ENCODE peak calls at places on chromosomes 3 and 15, in five cellular contexts. One of them, this sample, is unnamed. For H3K4me1, the result is how much of the 10 kb centered on the place peaks cover.

GRCh38 chr3:2218826-2219225 is 120.2 kb downstream of the CNTN4 start:
- DNase-seq in psoas muscle: no peak
- DNase-seq in PC-3: no peak
- DNase-seq in tibial artery: no peak
- DNase-seq in PC-9: no peak
- DNase-seq in this sample: no peak

GRCh38 chr3:197750396-197750831 is 731 bp downstream of the FYTTD1 start:
- DNase-seq in PC-3: peak
- DNase-seq in psoas muscle: peak
- DNase-seq in tibial artery: peak
- DNase-seq in PC-9: peak
- DNase-seq in this sample: peak

GRCh38 chr15:92907880-92908279 is 7.8 kb downstream of the CHD2 start:
- DNase-seq in psoas muscle: peak
- DNase-seq in PC-9: no peak
- DNase-seq in tibial artery: no peak
- DNase-seq in PC-3: peak
- DNase-seq in this sample: peak

GRCh38 chr15:66703540-66703941 is 1.5 kb downstream of the SMAD6 start:
- DNase-seq in psoas muscle: peak
- DNase-seq in PC-3: peak
- DNase-seq in tibial artery: no peak
- DNase-seq in PC-9: peak
- DNase-seq in this sample: no peak

GRCh38 chr15:68401496-68402431 is 30.2 kb downstream of the ITGA11 start:
- DNase-seq in psoas muscle: no peak
- DNase-seq in tibial artery: peak
- DNase-seq in PC-3: no peak
- DNase-seq in PC-9: no peak
- DNase-seq in this sample: peak

GRCh38 chr3:14598143-14598569 is 53.4 kb upstream of the CCDC174 start:
- DNase-seq in PC-9: no peak
- DNase-seq in PC-3: peak
- DNase-seq in tibial artery: peak
- DNase-seq in psoas muscle: no peak
- DNase-seq in this sample: no peak

GRCh38 chr3:144282313-144282712 is 310.7 kb downstream of the DIPK2A start:
- DNase-seq in tibial artery: no peak
- DNase-seq in PC-3: no peak
- DNase-seq in psoas muscle: no peak
- DNase-seq in PC-9: no peak
- DNase-seq in this sample: no peak

GRCh38 chr15:101497484-101498034 is 8.1 kb upstream of the PCSK6 start:
- DNase-seq in tibial artery: no peak
- DNase-seq in PC-9: no peak
- DNase-seq in PC-3: no peak
- DNase-seq in psoas muscle: no peak
- DNase-seq in this sample: no peak

GRCh38 chr15:94229591-94230365 is 1.6 kb upstream of the MCTP2 start:
- DNase-seq in tibial artery: no peak
- DNase-seq in psoas muscle: no peak
- DNase-seq in PC-9: no peak
- DNase-seq in PC-3: peak
- DNase-seq in this sample: no peak

GRCh38 chr15:75648156-75649000 is 666 bp downstream of the SNX33 start:
- DNase-seq in PC-9: peak
- DNase-seq in tibial artery: no peak
- DNase-seq in PC-3: no peak
- DNase-seq in psoas muscle: peak
- DNase-seq in this sample: no peak

GRCh38 chr3:65334045-65334665 is 646.4 kb upstream of the ADAMTS9 start:
- DNase-seq in PC-3: peak
- DNase-seq in tibial artery: no peak
- DNase-seq in PC-9: no peak
- DNase-seq in psoas muscle: no peak
- DNase-seq in this sample: no peak

GRCh38 chr3:171829841-171830559 is 13.1 kb upstream of the TMEM212 start:
- DNase-seq in PC-9: peak
- DNase-seq in psoas muscle: peak
- DNase-seq in tibial artery: peak
- DNase-seq in PC-3: peak
- DNase-seq in this sample: peak

GRCh38 chr3:58073315-58074125 is 65.3 kb downstream of the FLNB start:
- DNase-seq in psoas muscle: no peak
- DNase-seq in PC-3: no peak
- DNase-seq in tibial artery: no peak
- DNase-seq in PC-9: no peak
- DNase-seq in this sample: no peak

GRCh38 chr15:92473784-92474183 is 80.1 kb downstream of the ST8SIA2 start:
- DNase-seq in tibial artery: no peak
- DNase-seq in PC-9: no peak
- DNase-seq in PC-3: no peak
- DNase-seq in psoas muscle: no peak
- DNase-seq in this sample: peak

GRCh38 chr3:149152420-149152819 is 23.0 kb downstream of the HPS3 start:
- DNase-seq in psoas muscle: no peak
- DNase-seq in tibial artery: no peak
- DNase-seq in PC-9: no peak
- DNase-seq in PC-3: no peak
- DNase-seq in this sample: no peak

GRCh38 chr15:93932164-93932776 is 299.1 kb upstream of the MCTP2 start:
- DNase-seq in PC-9: no peak
- DNase-seq in psoas muscle: no peak
- DNase-seq in tibial artery: no peak
- DNase-seq in PC-3: no peak
- DNase-seq in this sample: no peak

GRCh38 chr15:71788646-71789579 is 21.4 kb upstream of the NR2E3 start:
- DNase-seq in PC-3: no peak
- DNase-seq in psoas muscle: no peak
- DNase-seq in PC-9: no peak
- DNase-seq in tibial artery: peak
- DNase-seq in this sample: no peak

GRCh38 chr3:187913617-187914033 is 168.4 kb upstream of the BCL6 start:
- DNase-seq in PC-9: peak
- DNase-seq in psoas muscle: no peak
- DNase-seq in PC-3: peak
- DNase-seq in tibial artery: no peak
- DNase-seq in this sample: peak

GRCh38 chr15:44535509-44536297 is 1.2 kb upstream of the EIF3J start:
- DNase-seq in PC-3: peak
- DNase-seq in psoas muscle: no peak
- DNase-seq in PC-9: peak
- DNase-seq in tibial artery: no peak
- DNase-seq in this sample: no peak

GRCh38 chr3:144362126-144362525 is 390.5 kb downstream of the DIPK2A start:
- DNase-seq in tibial artery: no peak
- DNase-seq in psoas muscle: no peak
- DNase-seq in PC-9: peak
- DNase-seq in PC-3: peak
- DNase-seq in this sample: no peak

GRCh38 chr3:20225769-20226168 is 39.8 kb upstream of the SGO1 start:
- DNase-seq in psoas muscle: no peak
- DNase-seq in PC-9: peak
- DNase-seq in PC-3: peak
- DNase-seq in tibial artery: no peak
- DNase-seq in this sample: no peak

GRCh38 chr3:69197922-69198540 is 75.6 kb upstream of the LMOD3 start:
- DNase-seq in PC-3: no peak
- DNase-seq in tibial artery: no peak
- DNase-seq in psoas muscle: no peak
- DNase-seq in PC-9: no peak
- DNase-seq in this sample: no peak

GRCh38 chr3:94365006-94365405 is 302.1 kb downstream of the NSUN3 start:
- DNase-seq in PC-3: no peak
- DNase-seq in PC-9: no peak
- DNase-seq in tibial artery: no peak
- DNase-seq in psoas muscle: no peak
- DNase-seq in this sample: no peak

GRCh38 chr3:148439254-148439822 is 258.4 kb upstream of the AGTR1 start:
- DNase-seq in PC-9: no peak
- DNase-seq in psoas muscle: no peak
- DNase-seq in tibial artery: no peak
- DNase-seq in PC-3: no peak
- DNase-seq in this sample: no peak

GRCh38 chr3:86973440-86973839 is 17.5 kb downstream of the VGLL3 start:
- DNase-seq in PC-9: no peak
- DNase-seq in tibial artery: no peak
- DNase-seq in psoas muscle: no peak
- DNase-seq in PC-3: peak
- DNase-seq in this sample: peak

GRCh38 chr3:73513260-73513659 is 111.5 kb downstream of the PDZRN3 start:
- DNase-seq in PC-9: no peak
- DNase-seq in tibial artery: no peak
- DNase-seq in psoas muscle: no peak
- DNase-seq in PC-3: no peak
- DNase-seq in this sample: no peak

DNA sequence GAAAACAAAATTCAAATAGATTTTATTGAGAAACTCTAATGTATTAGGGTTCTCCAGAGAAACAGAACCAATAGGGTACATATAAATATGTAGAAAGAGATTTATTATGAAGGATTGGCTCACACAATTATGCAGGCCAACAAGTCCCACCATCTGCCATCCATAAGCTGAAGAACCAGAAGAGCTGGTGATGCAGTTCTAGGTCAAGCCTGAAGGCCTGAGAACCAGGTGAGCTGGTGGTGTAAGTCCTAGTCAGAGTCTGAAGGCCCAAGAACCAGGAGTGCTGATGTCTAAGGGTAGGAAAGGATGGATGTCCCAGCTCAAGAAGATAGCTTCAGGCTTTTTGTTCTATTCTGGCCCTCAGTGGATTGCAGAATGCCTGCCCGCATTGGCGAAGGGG is 2.6 kb upstream of the NFKBIZ start:
- DNase-seq in psoas muscle: no peak
- DNase-seq in PC-3: no peak
- DNase-seq in tibial artery: no peak
- DNase-seq in PC-9: no peak
- DNase-seq in this sample: no peak
- H3K4me1 ChIP-seq in psoas muscle: under half
- H3K4me1 ChIP-seq in PC-3: under half
- H3K4me1 ChIP-seq in tibial artery: under half
- H3K4me1 ChIP-seq in PC-9: under half
- H3K4me1 ChIP-seq in this sample: half or more

DNA sequence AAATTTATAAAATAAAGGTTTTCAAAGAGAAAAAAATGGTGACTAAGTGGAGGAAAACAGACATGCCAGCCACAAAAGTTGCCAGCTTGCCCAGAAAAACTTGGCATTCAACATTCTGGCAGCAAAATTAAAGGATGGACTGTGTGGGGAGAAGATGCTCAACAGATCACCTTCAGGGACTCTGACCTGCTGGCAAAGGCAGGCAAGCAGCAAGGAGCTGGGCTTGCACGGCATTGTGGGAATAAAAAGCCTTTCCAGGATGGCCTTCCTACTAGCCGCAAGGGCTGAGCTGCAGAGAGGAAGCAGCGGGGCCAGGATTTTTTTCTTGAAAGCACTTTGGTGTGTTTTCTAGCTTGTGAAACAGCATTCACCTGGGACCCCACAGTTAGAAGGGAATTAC is 101.9 kb upstream of the CACNA2D3 start:
- DNase-seq in psoas muscle: no peak
- DNase-seq in PC-9: no peak
- DNase-seq in tibial artery: no peak
- DNase-seq in PC-3: no peak
- DNase-seq in this sample: no peak
- H3K4me3 ChIP-seq in psoas muscle: no peak
- H3K4me3 ChIP-seq in PC-9: no peak
- H3K4me3 ChIP-seq in tibial artery: no peak
- H3K4me3 ChIP-seq in PC-3: no peak
- H3K4me3 ChIP-seq in this sample: no peak

GRCh38 chr3:49930241-49930690 is 655 bp upstream of the MON1A start:
- DNase-seq in PC-3: no peak
- DNase-seq in PC-9: no peak
- DNase-seq in tibial artery: no peak
- DNase-seq in psoas muscle: no peak
- DNase-seq in this sample: no peak
- H3K27ac ChIP-seq in PC-3: peak
- H3K27ac ChIP-seq in PC-9: peak
- H3K27ac ChIP-seq in tibial artery: peak
- H3K27ac ChIP-seq in psoas muscle: peak
- H3K27ac ChIP-seq in this sample: peak

GRCh38 chr15:31336943-31337295 is 10.3 kb downstream of the KLF13 start:
- DNase-seq in PC-9: no peak
- DNase-seq in tibial artery: no peak
- DNase-seq in psoas muscle: no peak
- DNase-seq in PC-3: no peak
- DNase-seq in this sample: no peak
- H3K4me1 ChIP-seq in PC-9: under half
- H3K4me1 ChIP-seq in tibial artery: under half
- H3K4me1 ChIP-seq in psoas muscle: half or more
- H3K4me1 ChIP-seq in PC-3: under half
- H3K4me1 ChIP-seq in this sample: under half

GRCh38 chr15:28885289-28885629 is 515 bp upstream of the APBA2 start:
- DNase-seq in psoas muscle: no peak
- DNase-seq in tibial artery: no peak
- DNase-seq in PC-9: no peak
- DNase-seq in PC-3: no peak
- DNase-seq in this sample: no peak
- H3K4me3 ChIP-seq in psoas muscle: peak
- H3K4me3 ChIP-seq in tibial artery: peak
- H3K4me3 ChIP-seq in PC-9: no peak
- H3K4me3 ChIP-seq in PC-3: peak
- H3K4me3 ChIP-seq in this sample: peak